ENCODE peak calls at places on chromosomes 13 and 19, in four cellular contexts. P is AG04450, U is myocyte, W is tibial nerve. Z is an unnamed sample.

GRCh38 chr19:2503521-2504109 is 27.7 kb downstream of the GADD45B start:
- DNase-seq in W (no peak), P (no peak), U (peak), Z (no peak)

GRCh38 chr13:56182598-56182997 is 958.1 kb upstream of the PRR20A start:
- DNase-seq in U (no peak), W (no peak), P (no peak), Z (no peak)

GRCh38 chr19:41997121-41997850 is 3.3 kb upstream of the ATP1A3 start:
- DNase-seq in W (no peak), P (no peak), U (peak), Z (peak)

GRCh38 chr13:110338441-110339101 is 31.5 kb downstream of the COL4A2 start:
- DNase-seq in W (peak), U (no peak), P (no peak), Z (no peak)

GRCh38 chr19:1811472-1811894 is 593 bp downstream of the ATP8B3 start:
- DNase-seq in P (no peak), W (peak), U (no peak), Z (peak)

GRCh38 chr13:114142640-114143490 is 10.4 kb upstream of the RASA3 start:
- DNase-seq in W (no peak), U (no peak), P (no peak), Z (peak)

GRCh38 chr13:30737511-30738342 is 2.4 kb downstream of the ALOX5AP start:
- DNase-seq in W (no peak), P (no peak), U (peak), Z (peak)

GRCh38 chr19:16027528-16027927 is 48.8 kb upstream of the TPM4 start:
- DNase-seq in P (no peak), W (no peak), U (peak), Z (peak)

GRCh38 chr19:2013683-2013961 is 1.9 kb downstream of the BTBD2 start:
- DNase-seq in W (no peak), P (no peak), U (no peak), Z (no peak)

GRCh38 chr13:24208314-24208713 is 47.8 kb downstream of the SPATA13 start:
- DNase-seq in P (peak), W (no peak), U (peak), Z (peak)